ENCODE peak calls at places on chromosomes 5 and 9, in seven cellular contexts. One of them, this sample, is unnamed.

GRCh38 chr9:86072393-86073016 is 26.9 kb downstream of the GOLM1 start:
- DNase-seq in AG09309: peak
- DNase-seq in foreskin fibroblast: peak
- DNase-seq in lower lobe of right lung: no peak
- DNase-seq in BJ: no peak
- DNase-seq in endothelial cell: no peak
- DNase-seq in omental fat pad: no peak
- DNase-seq in this sample: no peak

GRCh38 chr9:111965566-111966019 is 69.0 kb downstream of the UGCG start:
- DNase-seq in lower lobe of right lung: no peak
- DNase-seq in AG09309: peak
- DNase-seq in endothelial cell: no peak
- DNase-seq in foreskin fibroblast: peak
- DNase-seq in omental fat pad: no peak
- DNase-seq in BJ: peak
- DNase-seq in this sample: no peak

GRCh38 chr5:81268797-81269196 is 32.6 kb upstream of the ZCCHC9 start:
- DNase-seq in BJ: peak
- DNase-seq in AG09309: peak
- DNase-seq in lower lobe of right lung: no peak
- DNase-seq in foreskin fibroblast: peak
- DNase-seq in endothelial cell: no peak
- DNase-seq in omental fat pad: no peak
- DNase-seq in this sample: no peak

GRCh38 chr9:79116064-79116463 is 455.7 kb upstream of the TLE4 start:
- DNase-seq in foreskin fibroblast: no peak
- DNase-seq in BJ: no peak
- DNase-seq in lower lobe of right lung: no peak
- DNase-seq in omental fat pad: no peak
- DNase-seq in endothelial cell: no peak
- DNase-seq in AG09309: no peak
- DNase-seq in this sample: no peak

GRCh38 chr9:133276001-133276884 is 1.2 kb upstream of the ABO start:
- DNase-seq in lower lobe of right lung: no peak
- DNase-seq in endothelial cell: no peak
- DNase-seq in AG09309: no peak
- DNase-seq in foreskin fibroblast: no peak
- DNase-seq in omental fat pad: no peak
- DNase-seq in BJ: no peak
- DNase-seq in this sample: no peak

GRCh38 chr5:98414938-98415337 is 358.5 kb upstream of the RGMB start:
- DNase-seq in AG09309: peak
- DNase-seq in omental fat pad: no peak
- DNase-seq in foreskin fibroblast: peak
- DNase-seq in lower lobe of right lung: no peak
- DNase-seq in endothelial cell: no peak
- DNase-seq in BJ: peak
- DNase-seq in this sample: no peak

GRCh38 chr5:10702911-10703491 is 58.0 kb downstream of the DAP start:
- DNase-seq in endothelial cell: no peak
- DNase-seq in foreskin fibroblast: no peak
- DNase-seq in BJ: no peak
- DNase-seq in lower lobe of right lung: no peak
- DNase-seq in omental fat pad: no peak
- DNase-seq in AG09309: no peak
- DNase-seq in this sample: no peak

GRCh38 chr5:176792584-176793342 is 17.6 kb upstream of the UNC5A start:
- DNase-seq in omental fat pad: no peak
- DNase-seq in endothelial cell: no peak
- DNase-seq in lower lobe of right lung: no peak
- DNase-seq in foreskin fibroblast: no peak
- DNase-seq in BJ: no peak
- DNase-seq in AG09309: no peak
- DNase-seq in this sample: no peak

GRCh38 chr5:75734913-75735789 is 17.9 kb upstream of the POC5 start:
- DNase-seq in endothelial cell: peak
- DNase-seq in AG09309: no peak
- DNase-seq in BJ: no peak
- DNase-seq in foreskin fibroblast: peak
- DNase-seq in omental fat pad: no peak
- DNase-seq in lower lobe of right lung: no peak
- DNase-seq in this sample: peak

DNA sequence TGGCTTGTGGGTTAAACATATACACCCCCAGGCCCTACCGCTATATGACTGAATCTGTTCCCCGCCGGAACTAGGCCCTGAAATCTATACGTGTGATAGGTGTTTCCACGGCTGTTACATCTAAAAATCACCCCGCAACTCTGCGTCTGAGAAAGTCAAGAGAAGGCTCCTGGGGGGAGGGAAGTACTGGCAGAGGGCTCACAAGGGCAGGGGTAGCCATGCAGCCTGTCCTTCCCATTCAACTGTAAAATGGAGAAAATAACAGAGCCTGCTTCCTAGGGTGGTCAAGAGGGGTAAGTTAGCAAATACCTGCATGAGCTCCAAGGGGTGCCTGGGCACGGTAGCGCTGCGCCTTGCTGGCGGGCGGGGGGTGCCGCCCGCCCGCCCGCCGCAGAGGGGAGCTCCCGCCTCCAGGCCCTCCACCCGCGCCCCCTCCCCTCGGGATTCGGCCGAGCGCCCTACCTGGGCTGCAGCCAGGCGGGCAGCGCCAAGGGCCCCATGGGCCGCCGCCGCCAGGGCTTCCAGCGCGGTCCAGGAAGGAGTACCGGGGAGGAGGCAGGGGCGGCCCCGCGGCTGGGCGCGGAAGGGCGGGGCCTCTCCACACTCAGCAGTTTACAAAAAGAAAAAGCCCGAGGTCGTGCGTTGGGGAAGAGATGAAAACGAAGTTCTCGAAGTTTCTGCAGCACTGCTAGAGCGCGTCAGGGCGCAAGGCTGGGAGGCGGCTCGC is at the start of gene HACD4:
- DNase-seq in AG09309: no peak
- DNase-seq in lower lobe of right lung: peak
- DNase-seq in endothelial cell: peak
- DNase-seq in BJ: no peak
- DNase-seq in foreskin fibroblast: peak
- DNase-seq in omental fat pad: no peak
- DNase-seq in this sample: peak
- TF ChIP-seq CTCF in AG09309: no peak
- TF ChIP-seq CTCF in lower lobe of right lung: no peak
- TF ChIP-seq CTCF in endothelial cell: no peak
- TF ChIP-seq CTCF in BJ: no peak
- TF ChIP-seq CTCF in foreskin fibroblast: no peak
- TF ChIP-seq CTCF in omental fat pad: no peak
- TF ChIP-seq CTCF in this sample: no peak

DNA sequence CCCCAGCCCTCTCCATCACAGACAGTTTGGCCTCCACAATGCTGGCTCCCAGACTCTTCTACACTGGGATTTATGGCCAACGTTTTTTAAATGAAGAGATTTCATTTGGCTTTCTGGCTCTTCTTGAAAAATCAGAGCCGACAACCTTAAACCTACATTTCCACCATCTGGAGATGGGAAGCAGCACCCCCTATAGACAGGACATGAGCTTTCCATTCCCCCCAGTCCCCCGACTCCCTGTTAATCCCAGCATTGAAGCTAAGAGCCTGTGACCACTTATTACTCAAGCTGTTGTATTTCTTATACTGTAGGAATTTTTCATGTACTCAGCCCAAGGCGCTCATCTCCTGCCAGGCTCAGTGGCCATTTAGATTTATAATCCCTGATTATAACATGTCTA is 34.0 kb upstream of the AFAP1L1 start:
- DNase-seq in endothelial cell: no peak
- DNase-seq in AG09309: no peak
- DNase-seq in omental fat pad: no peak
- DNase-seq in foreskin fibroblast: no peak
- DNase-seq in lower lobe of right lung: no peak
- DNase-seq in BJ: no peak
- DNase-seq in this sample: no peak
- TF ChIP-seq CTCF in endothelial cell: no peak
- TF ChIP-seq CTCF in AG09309: no peak
- TF ChIP-seq CTCF in omental fat pad: no peak
- TF ChIP-seq CTCF in foreskin fibroblast: peak
- TF ChIP-seq CTCF in lower lobe of right lung: no peak
- TF ChIP-seq CTCF in BJ: peak
- TF ChIP-seq CTCF in this sample: no peak

GRCh38 chr5:168706655-168707069 is 127.5 kb upstream of the PANK3 start:
- DNase-seq in BJ: no peak
- DNase-seq in endothelial cell: peak
- DNase-seq in AG09309: no peak
- DNase-seq in lower lobe of right lung: no peak
- DNase-seq in foreskin fibroblast: peak
- DNase-seq in omental fat pad: no peak
- DNase-seq in this sample: peak
- TF ChIP-seq CTCF in BJ: peak
- TF ChIP-seq CTCF in endothelial cell: peak
- TF ChIP-seq CTCF in AG09309: peak
- TF ChIP-seq CTCF in lower lobe of right lung: peak
- TF ChIP-seq CTCF in foreskin fibroblast: peak
- TF ChIP-seq CTCF in omental fat pad: no peak
- TF ChIP-seq CTCF in this sample: peak

DNA sequence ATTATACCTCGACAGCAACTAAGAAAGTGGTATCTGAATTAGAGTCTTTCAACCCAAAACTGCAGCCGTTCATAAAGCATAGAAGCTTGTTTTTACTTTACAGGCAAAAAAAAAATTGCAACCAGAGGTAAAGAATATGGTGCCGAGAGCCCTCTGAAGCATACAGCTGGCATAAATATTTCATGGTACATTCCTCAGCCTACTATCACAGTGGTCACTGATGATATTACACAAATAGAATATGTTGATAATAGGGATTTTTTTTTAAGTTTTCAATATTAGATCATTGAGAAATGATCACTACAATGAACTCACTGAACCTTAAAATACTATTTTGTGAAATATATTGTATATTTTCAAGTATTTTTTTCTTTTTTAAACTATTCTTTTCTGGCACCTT is 6.2 kb upstream of the SMC2 start:
- DNase-seq in BJ: no peak
- DNase-seq in AG09309: no peak
- DNase-seq in lower lobe of right lung: no peak
- DNase-seq in foreskin fibroblast: no peak
- DNase-seq in endothelial cell: no peak
- DNase-seq in omental fat pad: no peak
- DNase-seq in this sample: no peak
- TF ChIP-seq CTCF in BJ: no peak
- TF ChIP-seq CTCF in AG09309: no peak
- TF ChIP-seq CTCF in lower lobe of right lung: no peak
- TF ChIP-seq CTCF in foreskin fibroblast: no peak
- TF ChIP-seq CTCF in endothelial cell: no peak
- TF ChIP-seq CTCF in omental fat pad: no peak
- TF ChIP-seq CTCF in this sample: no peak

DNA sequence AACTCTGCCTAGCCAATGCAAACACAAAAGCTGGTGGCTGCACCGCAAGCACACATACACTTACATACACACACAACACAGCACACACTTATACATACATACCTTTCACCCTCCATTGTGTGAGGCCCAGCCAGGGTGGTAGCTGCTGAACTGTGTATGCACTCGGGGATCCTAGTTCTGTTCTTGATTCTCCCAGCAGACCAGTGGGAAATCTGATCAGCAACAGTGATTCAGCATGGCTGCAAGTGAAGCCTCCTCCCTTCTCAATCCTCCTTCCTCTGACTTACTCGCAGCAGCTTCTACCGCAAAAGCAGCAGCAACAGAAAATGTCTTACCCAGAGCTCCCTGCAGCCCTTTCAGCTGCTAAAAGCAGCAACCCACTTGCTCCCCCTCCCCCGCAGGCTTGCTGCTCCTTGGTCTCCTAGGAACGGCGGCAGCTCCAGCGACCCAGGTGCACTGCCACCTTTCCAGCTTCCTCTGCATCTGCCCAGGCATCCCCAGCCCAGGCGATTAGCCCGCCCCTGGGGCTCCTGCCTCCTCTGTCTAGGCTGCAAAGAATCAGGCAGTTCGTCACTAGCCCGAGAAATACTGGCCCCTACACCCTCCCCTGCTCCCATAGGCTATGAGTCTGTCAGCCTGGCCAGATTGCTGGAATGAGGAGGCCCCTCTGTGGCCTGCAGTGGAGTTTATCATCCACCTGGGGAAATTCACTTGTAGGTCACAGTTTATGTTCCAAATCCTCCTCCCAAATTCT is at the start of gene KLHL3:
- DNase-seq in AG09309: no peak
- DNase-seq in BJ: no peak
- DNase-seq in endothelial cell: peak
- DNase-seq in omental fat pad: no peak
- DNase-seq in foreskin fibroblast: no peak
- DNase-seq in lower lobe of right lung: peak
- DNase-seq in this sample: peak
- TF ChIP-seq CTCF in AG09309: no peak
- TF ChIP-seq CTCF in BJ: no peak
- TF ChIP-seq CTCF in endothelial cell: no peak
- TF ChIP-seq CTCF in omental fat pad: no peak
- TF ChIP-seq CTCF in foreskin fibroblast: no peak
- TF ChIP-seq CTCF in lower lobe of right lung: no peak
- TF ChIP-seq CTCF in this sample: no peak

GRCh38 chr9:110638381-110638954 is 30.1 kb upstream of the MUSK start:
- DNase-seq in omental fat pad: no peak
- DNase-seq in foreskin fibroblast: no peak
- DNase-seq in lower lobe of right lung: no peak
- DNase-seq in AG09309: no peak
- DNase-seq in BJ: no peak
- DNase-seq in endothelial cell: no peak
- DNase-seq in this sample: no peak
- TF ChIP-seq CTCF in omental fat pad: no peak
- TF ChIP-seq CTCF in foreskin fibroblast: peak
- TF ChIP-seq CTCF in lower lobe of right lung: peak
- TF ChIP-seq CTCF in AG09309: peak
- TF ChIP-seq CTCF in BJ: peak
- TF ChIP-seq CTCF in endothelial cell: no peak
- TF ChIP-seq CTCF in this sample: no peak

DNA sequence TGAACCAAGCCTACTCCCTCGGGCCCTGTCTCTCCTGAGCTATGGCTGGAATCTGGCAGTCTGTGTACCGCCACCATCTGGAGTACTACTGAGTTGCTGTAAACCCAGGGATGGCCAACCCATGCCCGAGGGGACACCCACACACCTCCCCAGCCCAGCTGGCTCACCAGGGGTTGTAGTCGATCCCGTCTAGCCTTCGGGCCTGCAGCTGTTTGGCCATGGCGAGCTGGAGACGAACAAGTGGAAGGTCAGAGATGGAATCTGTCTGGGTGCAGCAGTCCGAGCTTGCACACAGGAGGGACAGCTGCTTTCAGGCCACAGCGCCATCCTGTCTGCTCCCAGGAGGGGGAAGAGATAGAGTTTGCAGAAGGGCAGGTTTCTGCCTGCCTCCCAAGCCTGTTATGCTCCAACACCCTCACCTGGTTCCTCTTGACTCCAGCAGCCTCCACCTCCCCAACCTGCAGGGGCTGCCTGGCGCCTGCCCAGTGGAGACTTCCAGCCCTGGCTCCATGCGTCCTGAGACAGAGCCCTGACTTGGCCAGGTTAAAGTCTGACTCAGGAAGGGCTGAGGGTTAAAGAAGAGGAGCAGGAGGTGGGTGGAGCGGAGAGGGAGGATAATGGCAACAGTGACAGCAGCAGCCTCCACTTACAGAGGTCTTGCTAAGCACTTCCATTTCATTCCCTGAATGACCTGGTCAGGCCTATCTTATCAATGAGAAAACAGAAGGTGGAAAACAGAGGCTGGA is 15.8 kb upstream of the SPOUT1 start:
- DNase-seq in endothelial cell: no peak
- DNase-seq in foreskin fibroblast: no peak
- DNase-seq in BJ: no peak
- DNase-seq in AG09309: no peak
- DNase-seq in omental fat pad: no peak
- DNase-seq in lower lobe of right lung: peak
- DNase-seq in this sample: no peak
- TF ChIP-seq CTCF in endothelial cell: no peak
- TF ChIP-seq CTCF in foreskin fibroblast: no peak
- TF ChIP-seq CTCF in BJ: peak
- TF ChIP-seq CTCF in AG09309: no peak
- TF ChIP-seq CTCF in omental fat pad: no peak
- TF ChIP-seq CTCF in lower lobe of right lung: no peak
- TF ChIP-seq CTCF in this sample: no peak